ENCODE peak calls at places on chromosomes 3 and 15, in nine cellular contexts. C is A549, Q is ovary, I is HepG2, N is SK-N-SH, D is K562, X is suprapubic skin, G is transverse colon, B is GM12878. P is an unnamed sample.
A peak's percentile ranks its signal among the peaks of the same experiment; 100 is the strongest.

GRCh38 chr15:49831206-49831965 is 210.5 kb downstream of the DTWD1 start:
- DNase-seq in B (no peak), C (peak; percentile 73), I (no peak), D (no peak), Q (no peak), X (peak; percentile 64), N (no peak), G (no peak), P (peak; percentile 74)

GRCh38 chr3:147538034-147538433 is 128.9 kb downstream of the ZIC1 start:
- DNase-seq in C (no peak), Q (no peak), G (no peak), D (no peak), I (no peak), B (no peak), X (no peak), N (no peak), P (no peak)

GRCh38 chr3:15636028-15636709 is 34.6 kb downstream of the BTD start:
- DNase-seq in B (no peak), G (no peak), D (no peak), Q (no peak), N (no peak), X (no peak), C (peak; percentile 78), I (no peak), P (no peak)

GRCh38 chr3:112746675-112747276 is 99.9 kb downstream of the CD200R1L start:
- DNase-seq in B (no peak), N (no peak), Q (no peak), I (no peak), X (no peak), C (peak; percentile 79), G (no peak), D (no peak), P (no peak)

GRCh38 chr3:184769771-184770170 is 42.2 kb upstream of the VPS8 start:
- DNase-seq in D (no peak), C (no peak), B (no peak), N (no peak), X (no peak), G (no peak), Q (peak; percentile 11), I (no peak), P (no peak)

GRCh38 chr15:35445891-35446290 is 100.1 kb downstream of the DPH6 start:
- DNase-seq in C (no peak), X (no peak), B (no peak), G (no peak), N (no peak), D (no peak), I (no peak), Q (no peak), P (no peak)

GRCh38 chr15:77030042-77030927 is 35.4 kb downstream of the PSTPIP1 start:
- DNase-seq in D (peak; percentile 50), X (peak; percentile 63), B (no peak), C (no peak), G (peak; percentile 28), Q (no peak), N (peak; percentile 47), I (no peak), P (peak; percentile 60)

GRCh38 chr15:95132774-95133173 is 901.4 kb downstream of the MCTP2 start:
- DNase-seq in C (no peak), Q (no peak), N (no peak), I (no peak), B (no peak), X (no peak), G (no peak), D (no peak), P (no peak)

GRCh38 chr3:5057857-5058324 is 64.2 kb upstream of the ARL8B start:
- DNase-seq in I (peak; percentile 60), D (peak; percentile 73), C (peak; percentile 91), N (peak; percentile 46), Q (peak; percentile 76), B (peak; percentile 75), X (peak; percentile 85), G (peak; percentile 84), P (peak; percentile 88)

GRCh38 chr15:78640840-78641733 is at the start of gene CHRNB4:
- DNase-seq in N (peak; percentile 94), D (peak; percentile 86), Q (no peak), X (no peak), I (no peak), B (no peak), G (peak; percentile 42), C (no peak), P (no peak)

GRCh38 chr15:68384451-68385239 is 47.3 kb downstream of the ITGA11 start:
- DNase-seq in B (no peak), D (no peak), I (no peak), N (peak; percentile 53), Q (peak; percentile 62), X (peak; percentile 59), G (no peak), C (peak; percentile 69), P (peak; percentile 67)

GRCh38 chr3:72492240-72492639 is 356.0 kb downstream of the SHQ1 start:
- DNase-seq in B (no peak), Q (peak; percentile 42), C (no peak), D (no peak), N (no peak), G (peak; percentile 31), X (peak; percentile 91), I (no peak), P (peak; percentile 72)
- TF ChIP-seq EP300 in B (no peak), Q (no peak), C (no peak), D (no peak), N (no peak), G (no peak), X (no peak), I (no peak), P (no peak)

GRCh38 chr3:67683522-67683921 is 29.1 kb upstream of the SUCLG2 start:
- DNase-seq in B (no peak), X (no peak), C (no peak), I (no peak), N (no peak), D (no peak), G (no peak), Q (no peak), P (no peak)

GRCh38 chr3:67674055-67674454 is 19.6 kb upstream of the SUCLG2 start:
- DNase-seq in G (no peak), X (no peak), D (no peak), B (no peak), C (no peak), Q (no peak), I (no peak), N (no peak), P (no peak)

GRCh38 chr3:67678665-67679064 is 24.3 kb upstream of the SUCLG2 start:
- DNase-seq in B (no peak), G (no peak), I (no peak), N (no peak), Q (no peak), C (no peak), X (no peak), D (no peak), P (no peak)
- TF ChIP-seq EP300 in B (no peak), G (no peak), I (no peak), N (no peak), Q (no peak), C (no peak), X (no peak), D (no peak), P (no peak)

GRCh38 chr15:58699769-58700168 is 49.7 kb downstream of the ADAM10 start:
- DNase-seq in I (no peak), D (no peak), Q (no peak), N (no peak), C (no peak), X (no peak), G (no peak), B (no peak), P (no peak)

GRCh38 chr15:58698887-58699641 is 50.4 kb downstream of the ADAM10 start:
- DNase-seq in B (no peak), N (no peak), D (no peak), G (no peak), X (no peak), Q (no peak), C (no peak), I (no peak), P (no peak)

GRCh38 chr15:58696740-58697139 is 52.8 kb downstream of the ADAM10 start:
- DNase-seq in B (no peak), G (no peak), X (no peak), D (no peak), N (no peak), Q (no peak), I (no peak), C (no peak), P (no peak)

GRCh38 chr15:58694641-58695398 is 54.7 kb downstream of the ADAM10 start:
- DNase-seq in Q (no peak), X (no peak), I (no peak), G (no peak), N (no peak), B (no peak), C (no peak), D (no peak), P (no peak)

GRCh38 chr15:58697220-58697619 is 52.3 kb downstream of the ADAM10 start:
- DNase-seq in B (no peak), C (no peak), Q (no peak), X (no peak), G (no peak), N (no peak), D (no peak), I (no peak), P (no peak)
- TF ChIP-seq EP300 in B (no peak), C (no peak), Q (no peak), X (no peak), G (no peak), N (no peak), D (no peak), I (no peak), P (no peak)

DNA sequence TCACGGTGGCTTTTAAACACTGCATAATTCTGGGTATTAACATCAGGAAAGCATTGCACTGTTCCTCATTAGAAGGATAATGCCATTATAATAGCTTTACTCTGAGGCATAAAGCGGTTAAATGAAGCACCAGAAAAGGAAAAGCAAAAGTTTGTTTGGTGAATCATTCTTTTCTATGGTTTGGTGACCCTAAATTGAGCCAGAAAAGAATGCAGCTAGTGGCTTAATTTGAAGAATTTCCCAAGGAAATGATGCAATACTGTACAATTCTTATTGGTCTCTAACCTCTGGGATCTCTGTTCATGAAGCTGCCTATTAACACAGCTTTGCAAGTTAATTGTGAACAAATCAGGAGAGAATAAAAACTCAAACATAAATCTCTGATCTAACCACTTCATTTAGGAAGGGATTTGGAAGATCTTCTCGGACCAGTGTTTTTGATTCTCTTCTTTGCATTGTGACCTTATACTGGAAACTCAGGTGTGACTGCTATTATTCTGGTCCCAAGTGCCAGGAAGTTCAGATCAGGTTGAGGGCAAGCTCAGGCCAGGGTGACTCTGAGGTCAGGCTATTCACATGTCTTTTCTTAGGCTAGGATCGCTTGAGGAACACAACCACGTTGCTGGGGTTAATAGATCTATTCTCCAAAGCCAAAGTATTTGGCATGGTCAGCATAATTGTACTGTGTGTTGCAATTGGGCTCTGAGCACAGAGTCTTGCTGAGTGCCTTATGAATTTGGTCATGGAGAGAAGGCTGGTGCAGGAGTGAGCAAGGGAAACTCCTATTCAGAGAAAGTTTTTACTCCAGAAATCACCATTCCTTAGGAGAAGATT is 11.3 kb upstream of the DLG1 start:
- DNase-seq in B (no peak), D (no peak), X (no peak), C (no peak), N (no peak), I (no peak), G (no peak), Q (no peak), P (no peak)
- TF ChIP-seq EP300 in B (no peak), D (peak; percentile 22), X (no peak), C (no peak), N (peak; percentile 6), I (no peak), G (no peak), Q (no peak), P (no peak)

GRCh38 chr3:141646760-141647561 is 91.1 kb upstream of the RNF7 start:
- DNase-seq in G (peak; percentile 50), X (no peak), B (no peak), D (peak; percentile 62), N (peak; percentile 70), I (peak; percentile 69), C (peak; percentile 80), Q (peak; percentile 73), P (no peak)
- TF ChIP-seq EP300 in G (no peak), X (no peak), B (no peak), D (no peak), N (no peak), I (no peak), C (no peak), Q (no peak), P (no peak)